ENCODE peak calls at places on chromosomes 13 and 19, in six cellular contexts. W, C, G, Q, Y and U are unnamed samples.

GRCh38 chr19:16520986-16521624 is 21.1 kb downstream of the CHERP start:
- DNase-seq in W (no peak), Q (no peak), C (no peak), Y (no peak), G (no peak), U (no peak)

GRCh38 chr19:3113100-3114017 is 19.2 kb downstream of the GNA11 start:
- DNase-seq in Y (no peak), Q (no peak), G (no peak), W (no peak), C (no peak), U (no peak)

GRCh38 chr19:39211731-39212376 is 7.8 kb upstream of the SYCN start:
- DNase-seq in Q (no peak), G (no peak), W (no peak), Y (no peak), C (no peak), U (no peak)

GRCh38 chr19:21691656-21692055 is 75.7 kb downstream of the ZNF100 start:
- DNase-seq in C (no peak), Q (no peak), Y (no peak), G (no peak), W (no peak), U (no peak)

GRCh38 chr13:113299951-113300350 is 2.9 kb downstream of the LAMP1 start:
- DNase-seq in C (no peak), Q (no peak), Y (no peak), G (no peak), W (no peak), U (no peak)

GRCh38 chr13:40589285-40590109 is 76.9 kb downstream of the FOXO1 start:
- DNase-seq in C (no peak), G (no peak), Y (no peak), Q (no peak), W (no peak), U (no peak)

GRCh38 chr13:33147832-33148231 is 131.6 kb downstream of the KL start:
- DNase-seq in W (no peak), G (no peak), C (no peak), Q (no peak), Y (no peak), U (no peak)

GRCh38 chr19:4007836-4008539 is 452 bp downstream of the PIAS4 start:
- DNase-seq in Q (peak), C (no peak), W (no peak), Y (peak), G (peak), U (peak)

GRCh38 chr19:38685666-38686529 is 38.4 kb downstream of the ACTN4 start:
- DNase-seq in Y (no peak), W (peak), C (no peak), Q (no peak), G (no peak), U (peak)